ENCODE peak calls at places on chromosomes 5 and 9, in four cellular contexts. T is NT2/D1, K is BE2C, U is foreskin fibroblast. M is an unnamed sample.

GRCh38 chr5:39697891-39698290 is 273.1 kb upstream of the DAB2 start:
- DNase-seq in T (no peak), K (no peak), U (no peak), M (no peak)

GRCh38 chr9:93156475-93157008 is 22.5 kb upstream of the NINJ1 start:
- DNase-seq in T (no peak), K (no peak), U (no peak), M (no peak)

GRCh38 chr9:124749284-124749683 is 21.8 kb downstream of the NR6A1 start:
- DNase-seq in T (no peak), K (no peak), U (no peak), M (no peak)

GRCh38 chr9:78443946-78444345 is 147.0 kb downstream of the PSAT1 start:
- DNase-seq in T (no peak), K (no peak), U (no peak), M (no peak)

GRCh38 chr9:106333487-106333886 is 529.5 kb upstream of the ZNF462 start:
- DNase-seq in T (no peak), K (no peak), U (no peak), M (peak)

GRCh38 chr5:15798006-15798405 is 298.0 kb downstream of the FBXL7 start:
- DNase-seq in T (no peak), K (no peak), U (no peak), M (no peak)

GRCh38 chr5:68251804-68252648 is 36.5 kb downstream of the PIK3R1 start:
- DNase-seq in T (no peak), K (no peak), U (peak), M (peak)

GRCh38 chr5:111840275-111840674 is 83.3 kb upstream of the NREP start:
- DNase-seq in T (no peak), K (no peak), U (no peak), M (no peak)

GRCh38 chr9:6473149-6473548 is 60.1 kb downstream of the UHRF2 start:
- DNase-seq in T (no peak), K (no peak), U (no peak), M (no peak)

GRCh38 chr5:154826-155225 is 36.5 kb upstream of the LRRC14B start:
- DNase-seq in T (no peak), K (no peak), U (no peak), M (no peak)

GRCh38 chr5:130479045-130479804 is 575.0 kb downstream of the CHSY3 start:
- DNase-seq in T (no peak), K (no peak), U (no peak), M (peak)

GRCh38 chr9:121483049-121483448 is 16.6 kb downstream of the GGTA1 start:
- DNase-seq in T (no peak), K (no peak), U (no peak), M (no peak)

GRCh38 chr9:121388140-121388925 is 18.3 kb upstream of the STOM start:
- DNase-seq in T (no peak), K (no peak), U (no peak), M (no peak)

GRCh38 chr5:123086376-123087055 is 2.5 kb upstream of the PRDM6 start:
- DNase-seq in T (no peak), K (no peak), U (no peak), M (no peak)

GRCh38 chr9:94860678-94861588 is 134.4 kb downstream of the AOPEP start:
- DNase-seq in T (no peak), K (no peak), U (peak), M (no peak)

GRCh38 chr5:106985174-106985573 is 685.6 kb downstream of the EFNA5 start:
- DNase-seq in T (no peak), K (no peak), U (no peak), M (no peak)

GRCh38 chr5:179819296-179820126 is 1.2 kb upstream of the SQSTM1 start:
- DNase-seq in T (no peak), K (peak), U (peak), M (peak)

GRCh38 chr9:13278368-13279246 is 885 bp downstream of the MPDZ start:
- DNase-seq in T (peak), K (peak), U (peak), M (peak)

GRCh38 chr5:112146323-112146848 is 272.7 kb downstream of the EPB41L4A start:
- DNase-seq in T (no peak), K (no peak), U (peak), M (peak)

GRCh38 chr5:11854926-11855325 is 49.3 kb downstream of the CTNND2 start:
- DNase-seq in T (no peak), K (no peak), U (no peak), M (no peak)

GRCh38 chr5:82661462-82661861 is 383.3 kb upstream of the RPS23 start:
- DNase-seq in T (no peak), K (no peak), U (no peak), M (no peak)

GRCh38 chr5:170278611-170279500 is 18.7 kb downstream of the LCP2 start:
- DNase-seq in T (no peak), K (no peak), U (no peak), M (no peak)

GRCh38 chr5:104513194-104513602 is 950.6 kb upstream of the NUDT12 start:
- DNase-seq in T (no peak), K (no peak), U (peak), M (peak)

GRCh38 chr5:174723979-174724483 is 351 bp upstream of the MSX2 start:
- DNase-seq in T (no peak), K (peak), U (no peak), M (peak)

GRCh38 chr9:73609381-73609780 is 457.7 kb downstream of the ANXA1 start:
- DNase-seq in T (no peak), K (no peak), U (no peak), M (no peak)

GRCh38 chr5:18811616-18812015 is 1176.4 kb downstream of the CDH18 start:
- DNase-seq in T (no peak), K (no peak), U (no peak), M (no peak)

GRCh38 chr9:121261107-121261460 is 6.9 kb upstream of the GSN start:
- DNase-seq in T (no peak), K (peak), U (no peak), M (peak)

GRCh38 chr9:96218821-96219614 is 83.0 kb downstream of the HSD17B3 start:
- DNase-seq in T (no peak), K (no peak), U (no peak), M (no peak)

GRCh38 chr9:127557466-127557869 is 54.6 kb upstream of the STXBP1 start:
- DNase-seq in T (no peak), K (peak), U (peak), M (no peak)
- H3K4me3 ChIP-seq in T (no peak), K (no peak), U (peak), M (no peak)

GRCh38 chr9:129333961-129334743 is 156.1 kb upstream of the IER5L start:
- DNase-seq in T (peak), K (peak), U (peak), M (peak)

GRCh38 chr9:129333613-129333960 is 155.5 kb upstream of the IER5L start:
- DNase-seq in T (no peak), K (no peak), U (no peak), M (no peak)

GRCh38 chr9:129336130-129336528 is 158.1 kb upstream of the IER5L start:
- DNase-seq in T (no peak), K (no peak), U (peak), M (no peak)

GRCh38 chr9:129335456-129336129 is 157.5 kb upstream of the IER5L start:
- DNase-seq in T (no peak), K (no peak), U (no peak), M (no peak)

GRCh38 chr9:129334744-129335080 is 156.7 kb upstream of the IER5L start:
- DNase-seq in T (no peak), K (no peak), U (no peak), M (no peak)
- H3K4me3 ChIP-seq in T (peak), K (peak), U (no peak), M (peak)

GRCh38 chr9:33445389-33445881 is 2.0 kb downstream of the AQP3 start:
- DNase-seq in T (no peak), K (no peak), U (no peak), M (no peak)
- H3K4me3 ChIP-seq in T (no peak), K (no peak), U (no peak), M (peak)

DNA sequence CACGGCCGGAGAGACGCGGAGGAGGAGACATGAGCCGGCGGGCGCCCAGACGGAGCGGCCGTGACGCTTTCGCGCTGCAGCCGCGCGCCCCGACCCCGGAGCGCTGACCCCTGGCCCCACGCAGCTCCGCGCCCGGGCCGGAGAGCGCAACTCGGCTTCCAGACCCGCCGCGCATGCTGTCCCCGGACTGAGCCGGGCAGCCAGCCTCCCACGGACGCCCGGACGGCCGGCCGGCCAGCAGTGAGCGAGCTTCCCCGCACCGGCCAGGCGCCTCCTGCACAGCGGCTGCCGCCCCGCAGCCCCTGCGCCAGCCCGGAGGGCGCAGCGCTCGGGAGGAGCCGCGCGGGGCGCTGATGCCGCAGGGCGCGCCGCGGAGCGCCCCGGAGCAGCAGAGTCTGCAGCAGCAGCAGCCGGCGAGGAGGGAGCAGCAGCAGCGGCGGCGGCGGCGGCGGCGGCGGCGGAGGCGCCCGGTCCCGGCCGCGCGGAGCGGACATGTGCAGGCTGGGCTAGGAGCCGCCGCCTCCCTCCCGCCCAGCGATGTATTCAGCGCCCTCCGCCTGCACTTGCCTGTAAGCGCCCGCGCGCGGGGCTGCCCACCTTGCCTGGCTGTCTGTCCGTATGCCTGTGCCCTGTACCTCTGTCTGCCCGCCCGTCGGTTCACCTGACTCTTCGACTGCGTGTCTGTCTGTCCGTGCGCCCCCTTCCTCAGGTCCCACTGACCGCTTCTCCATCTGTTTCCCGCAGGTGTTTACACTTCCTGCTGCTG is 399 bp downstream of the FGF18 start:
- DNase-seq in T (no peak), K (peak), U (peak), M (no peak)
- H3K4me3 ChIP-seq in T (peak), K (no peak), U (peak), M (no peak)

GRCh38 chr5:57262533-57262932 is 88.7 kb downstream of the GPBP1 start:
- DNase-seq in T (no peak), K (no peak), U (no peak), M (no peak)

GRCh38 chr5:57267796-57268195 is 93.9 kb downstream of the GPBP1 start:
- DNase-seq in T (no peak), K (no peak), U (no peak), M (no peak)
- H3K4me3 ChIP-seq in T (no peak), K (no peak), U (no peak), M (no peak)

M was measured in bronchial epithelial cell.